ENCODE peak calls at places on chromosomes 11 and 22, in five cellular contexts. One of them, this sample, is unnamed. For H3K27me3, the result is how much of the 10 kb centered on the place peaks cover.

GRCh38 chr11:119590651-119591308 is 138.2 kb downstream of the NECTIN1 start:
- DNase-seq in endodermal cell: peak
- DNase-seq in heart left ventricle: no peak
- DNase-seq in SK-N-SH: no peak
- DNase-seq in Peyer's patch: no peak
- DNase-seq in this sample: no peak

GRCh38 chr11:44574620-44575287 is 9.3 kb downstream of the CD82 start:
- DNase-seq in endodermal cell: no peak
- DNase-seq in heart left ventricle: no peak
- DNase-seq in SK-N-SH: peak
- DNase-seq in Peyer's patch: peak
- DNase-seq in this sample: no peak

GRCh38 chr22:50571264-50572175 is 6.7 kb downstream of the CPT1B start:
- DNase-seq in endodermal cell: no peak
- DNase-seq in heart left ventricle: no peak
- DNase-seq in SK-N-SH: no peak
- DNase-seq in Peyer's patch: no peak
- DNase-seq in this sample: peak

GRCh38 chr11:94968334-94968958 is 4.9 kb downstream of the CWC15 start:
- DNase-seq in endodermal cell: no peak
- DNase-seq in heart left ventricle: no peak
- DNase-seq in SK-N-SH: peak
- DNase-seq in Peyer's patch: no peak
- DNase-seq in this sample: no peak

GRCh38 chr22:20787223-20787622 is 13.3 kb downstream of the SERPIND1 start:
- DNase-seq in endodermal cell: no peak
- DNase-seq in heart left ventricle: no peak
- DNase-seq in SK-N-SH: no peak
- DNase-seq in Peyer's patch: no peak
- DNase-seq in this sample: no peak

GRCh38 chr11:78902771-78903507 is 328.3 kb upstream of the NARS2 start:
- DNase-seq in endodermal cell: peak
- DNase-seq in heart left ventricle: no peak
- DNase-seq in SK-N-SH: no peak
- DNase-seq in Peyer's patch: no peak
- DNase-seq in this sample: no peak

GRCh38 chr11:65501530-65502273 is 2.9 kb downstream of the MALAT1 start:
- DNase-seq in endodermal cell: no peak
- DNase-seq in heart left ventricle: no peak
- DNase-seq in SK-N-SH: no peak
- DNase-seq in Peyer's patch: no peak
- DNase-seq in this sample: no peak

GRCh38 chr11:79076526-79077115 is 364.2 kb downstream of the TENM4 start:
- DNase-seq in endodermal cell: peak
- DNase-seq in heart left ventricle: no peak
- DNase-seq in SK-N-SH: peak
- DNase-seq in Peyer's patch: no peak
- DNase-seq in this sample: peak

GRCh38 chr11:47165294-47165840 is 11.3 kb downstream of the ARFGAP2 start:
- DNase-seq in endodermal cell: no peak
- DNase-seq in heart left ventricle: no peak
- DNase-seq in SK-N-SH: no peak
- DNase-seq in Peyer's patch: no peak
- DNase-seq in this sample: no peak

GRCh38 chr11:116881153-116881552 is 43.7 kb upstream of the APOA1 start:
- DNase-seq in endodermal cell: no peak
- DNase-seq in heart left ventricle: no peak
- DNase-seq in SK-N-SH: no peak
- DNase-seq in Peyer's patch: no peak
- DNase-seq in this sample: no peak

GRCh38 chr11:45665206-45665932 is at the start of gene CHST1:
- DNase-seq in endodermal cell: peak
- DNase-seq in heart left ventricle: peak
- DNase-seq in SK-N-SH: peak
- DNase-seq in Peyer's patch: no peak
- DNase-seq in this sample: no peak

GRCh38 chr11:119262668-119263351 is 54.1 kb downstream of the MCAM start:
- DNase-seq in endodermal cell: no peak
- DNase-seq in heart left ventricle: no peak
- DNase-seq in SK-N-SH: no peak
- DNase-seq in Peyer's patch: no peak
- DNase-seq in this sample: no peak

GRCh38 chr22:17164392-17165024 is 5.4 kb upstream of the HDHD5 start:
- DNase-seq in endodermal cell: peak
- DNase-seq in heart left ventricle: no peak
- DNase-seq in SK-N-SH: peak
- DNase-seq in Peyer's patch: no peak
- DNase-seq in this sample: no peak

GRCh38 chr11:2860636-2861035 is 24.9 kb downstream of the CDKN1C start:
- DNase-seq in endodermal cell: no peak
- DNase-seq in heart left ventricle: no peak
- DNase-seq in SK-N-SH: no peak
- DNase-seq in Peyer's patch: no peak
- DNase-seq in this sample: no peak

GRCh38 chr11:2859706-2860037 is 25.9 kb downstream of the CDKN1C start:
- DNase-seq in endodermal cell: no peak
- DNase-seq in heart left ventricle: no peak
- DNase-seq in SK-N-SH: no peak
- DNase-seq in Peyer's patch: no peak
- DNase-seq in this sample: no peak

GRCh38 chr11:2858995-2859705 is 26.4 kb downstream of the CDKN1C start:
- DNase-seq in endodermal cell: no peak
- DNase-seq in heart left ventricle: no peak
- DNase-seq in SK-N-SH: no peak
- DNase-seq in Peyer's patch: no peak
- DNase-seq in this sample: no peak

GRCh38 chr11:2857276-2857675 is 28.3 kb downstream of the CDKN1C start:
- DNase-seq in endodermal cell: no peak
- DNase-seq in heart left ventricle: no peak
- DNase-seq in SK-N-SH: no peak
- DNase-seq in Peyer's patch: no peak
- DNase-seq in this sample: no peak

GRCh38 chr11:2857918-2858317 is 27.7 kb downstream of the CDKN1C start:
- DNase-seq in endodermal cell: no peak
- DNase-seq in heart left ventricle: no peak
- DNase-seq in SK-N-SH: peak
- DNase-seq in Peyer's patch: no peak
- DNase-seq in this sample: no peak
- H3K27me3 ChIP-seq in endodermal cell: under half
- H3K27me3 ChIP-seq in heart left ventricle: under half
- H3K27me3 ChIP-seq in SK-N-SH: under half
- H3K27me3 ChIP-seq in Peyer's patch: under half
- H3K27me3 ChIP-seq in this sample: under half

GRCh38 chr11:20249313-20249873 is 89.1 kb upstream of the DBX1 start:
- DNase-seq in endodermal cell: no peak
- DNase-seq in heart left ventricle: no peak
- DNase-seq in SK-N-SH: no peak
- DNase-seq in Peyer's patch: no peak
- DNase-seq in this sample: no peak

GRCh38 chr11:20248345-20248744 is 88.1 kb upstream of the DBX1 start:
- DNase-seq in endodermal cell: no peak
- DNase-seq in heart left ventricle: no peak
- DNase-seq in SK-N-SH: no peak
- DNase-seq in Peyer's patch: no peak
- DNase-seq in this sample: no peak

GRCh38 chr11:20238712-20239111 is 78.4 kb upstream of the DBX1 start:
- DNase-seq in endodermal cell: no peak
- DNase-seq in heart left ventricle: no peak
- DNase-seq in SK-N-SH: no peak
- DNase-seq in Peyer's patch: no peak
- DNase-seq in this sample: no peak

GRCh38 chr11:20247540-20248138 is 87.4 kb upstream of the DBX1 start:
- DNase-seq in endodermal cell: no peak
- DNase-seq in heart left ventricle: no peak
- DNase-seq in SK-N-SH: no peak
- DNase-seq in Peyer's patch: no peak
- DNase-seq in this sample: no peak

DNA sequence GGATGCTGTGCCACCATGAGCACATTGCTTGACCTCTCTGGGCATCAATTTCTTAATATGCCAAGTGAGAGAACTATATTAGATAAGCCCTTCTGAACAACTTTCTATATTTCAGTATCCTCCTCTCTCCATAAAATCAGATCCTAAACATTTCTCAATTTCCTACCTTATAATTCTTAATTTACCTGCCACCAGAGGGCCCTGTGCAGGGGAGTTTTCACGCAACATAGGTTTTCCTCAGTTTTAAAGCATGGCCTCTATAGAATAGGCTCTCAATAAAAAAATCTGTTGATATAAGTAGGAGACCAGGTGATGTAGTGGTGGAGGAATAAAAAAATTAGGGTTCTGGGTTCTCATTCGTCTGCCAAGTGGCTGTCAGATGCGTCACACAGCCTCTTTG is 83.7 kb upstream of the DBX1 start:
- DNase-seq in endodermal cell: no peak
- DNase-seq in heart left ventricle: no peak
- DNase-seq in SK-N-SH: no peak
- DNase-seq in Peyer's patch: no peak
- DNase-seq in this sample: no peak
- TF ChIP-seq CTCF in endodermal cell: peak
- TF ChIP-seq CTCF in heart left ventricle: no peak
- TF ChIP-seq CTCF in SK-N-SH: peak
- TF ChIP-seq CTCF in Peyer's patch: peak
- TF ChIP-seq CTCF in this sample: no peak

DNA sequence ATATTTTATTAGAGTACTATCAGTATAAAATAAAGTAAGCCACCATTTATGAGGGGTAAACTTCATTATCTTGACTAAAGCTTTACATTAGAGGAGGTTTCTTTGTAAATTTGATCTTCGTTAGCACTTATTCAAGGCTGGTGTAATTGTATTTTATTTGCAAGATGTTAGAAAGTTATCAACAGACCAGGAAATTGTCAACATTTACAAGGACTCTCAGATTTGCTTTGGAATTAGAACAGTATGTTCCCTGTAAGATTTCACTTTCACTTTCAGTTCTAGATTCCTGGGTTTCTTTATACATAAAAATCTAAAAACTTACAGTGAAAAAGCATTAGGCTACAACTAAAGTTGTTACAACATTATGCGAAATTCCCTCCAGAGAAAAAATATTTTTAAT is 4.6 kb upstream of the BIRC3 start:
- DNase-seq in endodermal cell: no peak
- DNase-seq in heart left ventricle: no peak
- DNase-seq in SK-N-SH: no peak
- DNase-seq in Peyer's patch: no peak
- DNase-seq in this sample: no peak
- H3K27ac ChIP-seq in endodermal cell: no peak
- H3K27ac ChIP-seq in heart left ventricle: peak
- H3K27ac ChIP-seq in SK-N-SH: peak
- H3K27ac ChIP-seq in Peyer's patch: peak
- H3K27ac ChIP-seq in this sample: peak

GRCh38 chr22:44660051-44660830 is 41.8 kb upstream of the PRR5 start:
- DNase-seq in endodermal cell: no peak
- DNase-seq in heart left ventricle: no peak
- DNase-seq in SK-N-SH: peak
- DNase-seq in Peyer's patch: no peak
- DNase-seq in this sample: no peak
- H3K27me3 ChIP-seq in endodermal cell: under half
- H3K27me3 ChIP-seq in heart left ventricle: under half
- H3K27me3 ChIP-seq in SK-N-SH: under half
- H3K27me3 ChIP-seq in Peyer's patch: under half
- H3K27me3 ChIP-seq in this sample: under half

GRCh38 chr11:126232683-126233082 is 21.1 kb downstream of the FAM118B start:
- DNase-seq in endodermal cell: no peak
- DNase-seq in heart left ventricle: no peak
- DNase-seq in SK-N-SH: no peak
- DNase-seq in Peyer's patch: no peak
- DNase-seq in this sample: no peak

GRCh38 chr11:126231725-126232459 is 20.3 kb downstream of the FAM118B start:
- DNase-seq in endodermal cell: no peak
- DNase-seq in heart left ventricle: no peak
- DNase-seq in SK-N-SH: no peak
- DNase-seq in Peyer's patch: no peak
- DNase-seq in this sample: no peak

GRCh38 chr11:126229782-126230540 is 18.4 kb downstream of the FAM118B start:
- DNase-seq in endodermal cell: no peak
- DNase-seq in heart left ventricle: no peak
- DNase-seq in SK-N-SH: peak
- DNase-seq in Peyer's patch: no peak
- DNase-seq in this sample: no peak

GRCh38 chr11:126233391-126233790 is 21.8 kb downstream of the FAM118B start:
- DNase-seq in endodermal cell: no peak
- DNase-seq in heart left ventricle: no peak
- DNase-seq in SK-N-SH: no peak
- DNase-seq in Peyer's patch: no peak
- DNase-seq in this sample: no peak
- TF ChIP-seq CTCF in endodermal cell: no peak
- TF ChIP-seq CTCF in heart left ventricle: no peak
- TF ChIP-seq CTCF in SK-N-SH: no peak
- TF ChIP-seq CTCF in Peyer's patch: no peak
- TF ChIP-seq CTCF in this sample: no peak

This sample was measured in lower lobe of right lung.